ENCODE peak calls at places on chromosomes 3 and 15, in five cellular contexts. G, J, B, P and S are unnamed samples.
A peak's percentile ranks its signal among the peaks of the same experiment; 100 is the strongest.

GRCh38 chr3:134143828-134144390 is 106.8 kb downstream of the RYK start:
- DNase-seq in J (peak; percentile 3), G (no peak), P (no peak), B (no peak), S (no peak)

GRCh38 chr3:24545917-24546316 is 51.3 kb upstream of the THRB start:
- DNase-seq in J (peak; percentile 31), G (no peak), B (no peak), P (no peak), S (no peak)

GRCh38 chr15:69410290-69410874 is 3.8 kb upstream of the KIF23 start:
- DNase-seq in J (peak; percentile 11), G (no peak), B (no peak), P (no peak), S (no peak)

GRCh38 chr3:101070260-101071121 is 77.3 kb upstream of the ABI3BP start:
- DNase-seq in G (peak; percentile 10), J (peak; percentile 31), B (peak; percentile 79), P (peak; percentile 7), S (peak; percentile 17)

GRCh38 chr3:153673853-153674252 is 447.3 kb upstream of the ARHGEF26 start:
- DNase-seq in P (no peak), J (no peak), B (no peak), G (no peak), S (no peak)

GRCh38 chr15:64166104-64166890 is 3.5 kb upstream of the PPIB start:
- DNase-seq in G (no peak), J (no peak), P (no peak), B (no peak), S (no peak)

GRCh38 chr15:74270854-74271520 is 34.9 kb downstream of the CCDC33 start:
- DNase-seq in P (no peak), J (no peak), B (no peak), G (no peak), S (no peak)

GRCh38 chr3:109731639-109732473 is 394.5 kb upstream of the DPPA4 start:
- DNase-seq in P (no peak), B (peak; percentile 19), G (peak; percentile 2), J (peak; percentile 27), S (no peak)

GRCh38 chr3:32309653-32310242 is 71.3 kb downstream of the CMTM8 start:
- DNase-seq in J (no peak), G (no peak), P (peak; percentile 2), B (no peak), S (no peak)

GRCh38 chr15:23424111-23424904 is 22.7 kb downstream of the GOLGA6L2 start:
- DNase-seq in J (no peak), G (no peak), P (no peak), B (no peak), S (no peak)

GRCh38 chr3:175307642-175308041 is 448.5 kb downstream of the NAALADL2 start:
- DNase-seq in B (no peak), J (no peak), G (no peak), P (no peak), S (no peak)

GRCh38 chr3:190543656-190544055 is 29.8 kb downstream of the IL1RAP start:
- DNase-seq in B (no peak), G (no peak), P (no peak), J (no peak), S (no peak)

GRCh38 chr3:135623558-135623957 is 342.0 kb upstream of the PPP2R3A start:
- DNase-seq in G (no peak), J (no peak), P (no peak), B (no peak), S (no peak)

GRCh38 chr15:57563416-57563815 is 28.3 kb upstream of the MYZAP start:
- DNase-seq in P (no peak), G (no peak), J (no peak), B (no peak), S (no peak)

GRCh38 chr3:1971780-1972179 is 126.9 kb upstream of the CNTN4 start:
- DNase-seq in G (no peak), B (no peak), J (no peak), P (no peak), S (no peak)

GRCh38 chr3:124083990-124084389 is 92.1 kb upstream of the ROPN1 start:
- DNase-seq in B (no peak), J (no peak), P (no peak), G (no peak), S (no peak)

GRCh38 chr3:56782900-56783299 is 18.8 kb downstream of the ARHGEF3 start:
- DNase-seq in B (no peak), G (no peak), P (no peak), J (no peak), S (no peak)

GRCh38 chr3:189590223-189590622 is 41.0 kb upstream of the TP63 start:
- DNase-seq in G (no peak), J (no peak), B (no peak), P (no peak), S (no peak)

GRCh38 chr3:33004961-33005360 is 53.5 kb downstream of the CCR4 start:
- DNase-seq in G (no peak), B (no peak), P (no peak), J (no peak), S (no peak)

GRCh38 chr15:69289312-69290146 is 9.2 kb upstream of the PAQR5 start:
- DNase-seq in J (no peak), P (no peak), G (no peak), B (no peak), S (no peak)

GRCh38 chr15:63288342-63288741 is 10.9 kb downstream of the APH1B start:
- DNase-seq in P (no peak), J (no peak), G (no peak), B (peak; percentile 20), S (no peak)

GRCh38 chr15:100373037-100373896 is 31.5 kb upstream of the ADAMTS17 start:
- DNase-seq in P (no peak), J (no peak), G (no peak), B (no peak), S (no peak)

GRCh38 chr3:168165390-168166269 is 69.9 kb upstream of the GOLIM4 start:
- DNase-seq in P (peak; percentile 47), B (peak; percentile 87), J (peak; percentile 73), G (peak; percentile 10), S (peak; percentile 5)

GRCh38 chr15:47415539-47415971 is 301.8 kb upstream of the SEMA6D start:
- DNase-seq in G (no peak), P (no peak), B (no peak), J (peak; percentile 4), S (no peak)

GRCh38 chr15:70715840-70716510 is 47.4 kb downstream of the UACA start:
- DNase-seq in J (no peak), G (no peak), P (no peak), B (no peak), S (no peak)

GRCh38 chr3:172367205-172368105 is 80.8 kb downstream of the GHSR start:
- DNase-seq in P (no peak), J (no peak), B (peak; percentile 28), G (no peak), S (no peak)

GRCh38 chr15:95988574-95988887 is 342.0 kb upstream of the NR2F2 start:
- DNase-seq in G (no peak), B (peak; percentile 8), P (no peak), J (peak; percentile 7), S (no peak)

GRCh38 chr3:151347432-151347831 is 18.1 kb upstream of the P2RY13 start:
- DNase-seq in P (no peak), B (no peak), G (no peak), J (no peak), S (no peak)
- TF ChIP-seq POLR2AphosphoS5 in P (no peak), B (no peak), G (no peak), J (no peak), S (no peak)

GRCh38 chr3:161556533-161556932 is 59.9 kb downstream of the OTOL1 start:
- DNase-seq in P (no peak), G (no peak), B (no peak), J (no peak), S (no peak)

GRCh38 chr3:161552984-161553383 is 56.4 kb downstream of the OTOL1 start:
- DNase-seq in G (no peak), B (no peak), P (no peak), J (no peak), S (no peak)

GRCh38 chr3:161557751-161558150 is 61.1 kb downstream of the OTOL1 start:
- DNase-seq in J (no peak), B (no peak), G (no peak), P (no peak), S (no peak)

GRCh38 chr3:161558256-161558655 is 61.6 kb downstream of the OTOL1 start:
- DNase-seq in P (no peak), G (no peak), B (no peak), J (no peak), S (no peak)

DNA sequence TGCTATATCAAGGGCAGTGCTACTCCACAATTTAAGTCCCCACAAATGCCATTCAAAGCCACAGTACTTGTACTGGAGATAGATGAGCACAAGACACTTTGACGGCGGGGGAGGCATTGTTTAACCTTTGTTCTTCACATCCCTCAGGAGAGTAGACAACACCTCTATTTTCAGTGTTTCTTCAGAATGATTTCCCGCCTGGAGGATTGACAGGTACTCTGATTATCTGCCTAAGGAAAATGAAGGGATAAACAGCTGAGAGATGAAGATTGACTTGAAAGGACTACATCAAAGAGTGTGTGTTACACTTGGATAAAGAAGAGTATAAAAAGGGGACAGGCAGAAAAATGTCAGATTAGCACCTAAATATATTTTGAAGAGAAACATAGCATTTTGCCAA is 58.8 kb downstream of the OTOL1 start:
- DNase-seq in G (no peak), B (no peak), J (no peak), P (no peak), S (no peak)
- TF ChIP-seq POLR2A in G (no peak), B (no peak), J (no peak), P (no peak), S (no peak)

GRCh38 chr3:129532261-129532660 is 3.8 kb downstream of the RHO start:
- DNase-seq in J (no peak), B (no peak), P (no peak), G (no peak), S (no peak)

GRCh38 chr3:129528589-129529100 is at the start of gene RHO:
- DNase-seq in J (no peak), G (no peak), B (no peak), P (no peak), S (no peak)

GRCh38 chr3:129529436-129530210 is 1.2 kb downstream of the RHO start:
- DNase-seq in J (no peak), B (no peak), G (no peak), P (no peak), S (no peak)

GRCh38 chr3:129530821-129531220 is 2.4 kb downstream of the RHO start:
- DNase-seq in G (no peak), J (no peak), P (no peak), B (no peak), S (no peak)

GRCh38 chr3:129530331-129530761 is 1.9 kb downstream of the RHO start:
- DNase-seq in J (no peak), B (no peak), P (no peak), G (no peak), S (no peak)
- TF ChIP-seq TAF1 in J (no peak), B (no peak), P (no peak), G (no peak), S (no peak)

GRCh38 chr3:177811835-177812234 is 614.6 kb upstream of the TBL1XR1 start:
- DNase-seq in G (no peak), J (no peak), B (no peak), P (no peak), S (no peak)

GRCh38 chr3:177810162-177810623 is 612.9 kb upstream of the TBL1XR1 start:
- DNase-seq in G (no peak), B (no peak), J (peak; percentile 61), P (no peak), S (no peak)

GRCh38 chr3:177811111-177811510 is 613.8 kb upstream of the TBL1XR1 start:
- DNase-seq in B (no peak), P (no peak), G (no peak), J (no peak), S (no peak)

GRCh38 chr3:177812492-177812891 is 615.2 kb upstream of the TBL1XR1 start:
- DNase-seq in B (no peak), G (no peak), J (no peak), P (no peak), S (no peak)

GRCh38 chr3:177813322-177813721 is 616.0 kb upstream of the TBL1XR1 start:
- DNase-seq in P (no peak), J (peak; percentile 23), B (no peak), G (no peak), S (no peak)
- TF ChIP-seq POLR2AphosphoS5 in P (no peak), J (no peak), B (no peak), G (no peak), S (no peak)